ENCODE peak calls at places on chromosomes 3 and 15, in seven cellular contexts. One of them, this sample, is unnamed.

GRCh38 chr3:64675848-64676247 is 12.0 kb downstream of the ADAMTS9 start:
- DNase-seq in hepatic stellate cell: no peak
- DNase-seq in omental fat pad: no peak
- DNase-seq in LoVo: no peak
- DNase-seq in stimulated activated CD4-positive, alpha-beta T cell treated with anti-CD3 and anti-CD28 coated beads, Interleukin-2, amount 100 ng/mL, for 24 hours: no peak
- DNase-seq in NCI-H446 treated with DMSO at 0.1 percent for 48 hours: no peak
- DNase-seq in cardiac muscle cell: no peak
- DNase-seq in this sample: no peak

GRCh38 chr15:63045438-63046278 is 3.1 kb downstream of the TPM1 start:
- DNase-seq in hepatic stellate cell: no peak
- DNase-seq in omental fat pad: no peak
- DNase-seq in LoVo: no peak
- DNase-seq in stimulated activated CD4-positive, alpha-beta T cell treated with anti-CD3 and anti-CD28 coated beads, Interleukin-2, amount 100 ng/mL, for 24 hours: no peak
- DNase-seq in NCI-H446 treated with DMSO at 0.1 percent for 48 hours: no peak
- DNase-seq in cardiac muscle cell: no peak
- DNase-seq in this sample: no peak

GRCh38 chr15:79523266-79523665 is 91.1 kb downstream of the MINAR1 start:
- DNase-seq in hepatic stellate cell: no peak
- DNase-seq in omental fat pad: no peak
- DNase-seq in LoVo: no peak
- DNase-seq in stimulated activated CD4-positive, alpha-beta T cell treated with anti-CD3 and anti-CD28 coated beads, Interleukin-2, amount 100 ng/mL, for 24 hours: no peak
- DNase-seq in NCI-H446 treated with DMSO at 0.1 percent for 48 hours: no peak
- DNase-seq in cardiac muscle cell: no peak
- DNase-seq in this sample: no peak

GRCh38 chr3:186456636-186457265 is 87.4 kb downstream of the CRYGS start:
- DNase-seq in hepatic stellate cell: no peak
- DNase-seq in omental fat pad: no peak
- DNase-seq in LoVo: no peak
- DNase-seq in stimulated activated CD4-positive, alpha-beta T cell treated with anti-CD3 and anti-CD28 coated beads, Interleukin-2, amount 100 ng/mL, for 24 hours: no peak
- DNase-seq in NCI-H446 treated with DMSO at 0.1 percent for 48 hours: no peak
- DNase-seq in cardiac muscle cell: no peak
- DNase-seq in this sample: no peak

GRCh38 chr3:177835008-177835407 is 637.7 kb upstream of the TBL1XR1 start:
- DNase-seq in hepatic stellate cell: peak
- DNase-seq in omental fat pad: no peak
- DNase-seq in LoVo: peak
- DNase-seq in stimulated activated CD4-positive, alpha-beta T cell treated with anti-CD3 and anti-CD28 coated beads, Interleukin-2, amount 100 ng/mL, for 24 hours: no peak
- DNase-seq in NCI-H446 treated with DMSO at 0.1 percent for 48 hours: no peak
- DNase-seq in cardiac muscle cell: no peak
- DNase-seq in this sample: peak

GRCh38 chr3:161851941-161852566 is 355.4 kb downstream of the OTOL1 start:
- DNase-seq in hepatic stellate cell: peak
- DNase-seq in omental fat pad: peak
- DNase-seq in LoVo: peak
- DNase-seq in stimulated activated CD4-positive, alpha-beta T cell treated with anti-CD3 and anti-CD28 coated beads, Interleukin-2, amount 100 ng/mL, for 24 hours: peak
- DNase-seq in NCI-H446 treated with DMSO at 0.1 percent for 48 hours: peak
- DNase-seq in cardiac muscle cell: peak
- DNase-seq in this sample: peak

GRCh38 chr3:16546186-16547004 is 32.9 kb upstream of the RFTN1 start:
- DNase-seq in hepatic stellate cell: no peak
- DNase-seq in omental fat pad: no peak
- DNase-seq in LoVo: no peak
- DNase-seq in stimulated activated CD4-positive, alpha-beta T cell treated with anti-CD3 and anti-CD28 coated beads, Interleukin-2, amount 100 ng/mL, for 24 hours: no peak
- DNase-seq in NCI-H446 treated with DMSO at 0.1 percent for 48 hours: no peak
- DNase-seq in cardiac muscle cell: no peak
- DNase-seq in this sample: no peak

GRCh38 chr3:43091481-43091880 is 14.4 kb downstream of the POMGNT2 start:
- DNase-seq in hepatic stellate cell: no peak
- DNase-seq in omental fat pad: no peak
- DNase-seq in LoVo: no peak
- DNase-seq in stimulated activated CD4-positive, alpha-beta T cell treated with anti-CD3 and anti-CD28 coated beads, Interleukin-2, amount 100 ng/mL, for 24 hours: no peak
- DNase-seq in NCI-H446 treated with DMSO at 0.1 percent for 48 hours: no peak
- DNase-seq in cardiac muscle cell: no peak
- DNase-seq in this sample: no peak

GRCh38 chr15:86572368-86572841 is 492.7 kb downstream of the AGBL1 start:
- DNase-seq in hepatic stellate cell: no peak
- DNase-seq in omental fat pad: no peak
- DNase-seq in LoVo: no peak
- DNase-seq in stimulated activated CD4-positive, alpha-beta T cell treated with anti-CD3 and anti-CD28 coated beads, Interleukin-2, amount 100 ng/mL, for 24 hours: no peak
- DNase-seq in NCI-H446 treated with DMSO at 0.1 percent for 48 hours: no peak
- DNase-seq in cardiac muscle cell: no peak
- DNase-seq in this sample: no peak

GRCh38 chr3:57118279-57118678 is 46.9 kb downstream of the IL17RD start:
- DNase-seq in hepatic stellate cell: no peak
- DNase-seq in omental fat pad: no peak
- DNase-seq in LoVo: no peak
- DNase-seq in stimulated activated CD4-positive, alpha-beta T cell treated with anti-CD3 and anti-CD28 coated beads, Interleukin-2, amount 100 ng/mL, for 24 hours: no peak
- DNase-seq in NCI-H446 treated with DMSO at 0.1 percent for 48 hours: no peak
- DNase-seq in cardiac muscle cell: no peak
- DNase-seq in this sample: no peak

GRCh38 chr15:88912500-88912921 is 668 bp downstream of the MFGE8 start:
- DNase-seq in hepatic stellate cell: peak
- DNase-seq in omental fat pad: no peak
- DNase-seq in LoVo: no peak
- DNase-seq in stimulated activated CD4-positive, alpha-beta T cell treated with anti-CD3 and anti-CD28 coated beads, Interleukin-2, amount 100 ng/mL, for 24 hours: no peak
- DNase-seq in NCI-H446 treated with DMSO at 0.1 percent for 48 hours: no peak
- DNase-seq in cardiac muscle cell: peak
- DNase-seq in this sample: peak

GRCh38 chr3:176147251-176147650 is 1050.0 kb downstream of the TBL1XR1 start:
- DNase-seq in hepatic stellate cell: no peak
- DNase-seq in omental fat pad: no peak
- DNase-seq in LoVo: no peak
- DNase-seq in stimulated activated CD4-positive, alpha-beta T cell treated with anti-CD3 and anti-CD28 coated beads, Interleukin-2, amount 100 ng/mL, for 24 hours: no peak
- DNase-seq in NCI-H446 treated with DMSO at 0.1 percent for 48 hours: no peak
- DNase-seq in cardiac muscle cell: no peak
- DNase-seq in this sample: no peak

GRCh38 chr15:95368211-95368610 is 962.3 kb upstream of the NR2F2 start:
- DNase-seq in hepatic stellate cell: no peak
- DNase-seq in omental fat pad: no peak
- DNase-seq in LoVo: no peak
- DNase-seq in stimulated activated CD4-positive, alpha-beta T cell treated with anti-CD3 and anti-CD28 coated beads, Interleukin-2, amount 100 ng/mL, for 24 hours: no peak
- DNase-seq in NCI-H446 treated with DMSO at 0.1 percent for 48 hours: no peak
- DNase-seq in cardiac muscle cell: no peak
- DNase-seq in this sample: no peak

GRCh38 chr3:89586676-89587075 is 479.3 kb downstream of the EPHA3 start:
- DNase-seq in hepatic stellate cell: no peak
- DNase-seq in omental fat pad: no peak
- DNase-seq in LoVo: no peak
- DNase-seq in stimulated activated CD4-positive, alpha-beta T cell treated with anti-CD3 and anti-CD28 coated beads, Interleukin-2, amount 100 ng/mL, for 24 hours: no peak
- DNase-seq in NCI-H446 treated with DMSO at 0.1 percent for 48 hours: no peak
- DNase-seq in cardiac muscle cell: no peak
- DNase-seq in this sample: no peak

GRCh38 chr15:29449136-29449535 is 179.5 kb upstream of the NSMCE3 start:
- DNase-seq in hepatic stellate cell: no peak
- DNase-seq in omental fat pad: no peak
- DNase-seq in LoVo: no peak
- DNase-seq in stimulated activated CD4-positive, alpha-beta T cell treated with anti-CD3 and anti-CD28 coated beads, Interleukin-2, amount 100 ng/mL, for 24 hours: no peak
- DNase-seq in NCI-H446 treated with DMSO at 0.1 percent for 48 hours: no peak
- DNase-seq in cardiac muscle cell: peak
- DNase-seq in this sample: no peak

GRCh38 chr15:40436116-40436891 is 4.4 kb upstream of the BAHD1 start:
- DNase-seq in hepatic stellate cell: peak
- DNase-seq in omental fat pad: no peak
- DNase-seq in LoVo: peak
- DNase-seq in stimulated activated CD4-positive, alpha-beta T cell treated with anti-CD3 and anti-CD28 coated beads, Interleukin-2, amount 100 ng/mL, for 24 hours: no peak
- DNase-seq in NCI-H446 treated with DMSO at 0.1 percent for 48 hours: no peak
- DNase-seq in cardiac muscle cell: no peak
- DNase-seq in this sample: peak

GRCh38 chr15:43210172-43210745 is 10.6 kb downstream of the EPB42 start:
- DNase-seq in hepatic stellate cell: no peak
- DNase-seq in omental fat pad: no peak
- DNase-seq in LoVo: no peak
- DNase-seq in stimulated activated CD4-positive, alpha-beta T cell treated with anti-CD3 and anti-CD28 coated beads, Interleukin-2, amount 100 ng/mL, for 24 hours: no peak
- DNase-seq in NCI-H446 treated with DMSO at 0.1 percent for 48 hours: no peak
- DNase-seq in cardiac muscle cell: no peak
- DNase-seq in this sample: no peak

GRCh38 chr3:155323063-155323666 is 29.7 kb upstream of the STRIT1 start:
- DNase-seq in hepatic stellate cell: peak
- DNase-seq in omental fat pad: no peak
- DNase-seq in LoVo: peak
- DNase-seq in stimulated activated CD4-positive, alpha-beta T cell treated with anti-CD3 and anti-CD28 coated beads, Interleukin-2, amount 100 ng/mL, for 24 hours: no peak
- DNase-seq in NCI-H446 treated with DMSO at 0.1 percent for 48 hours: peak
- DNase-seq in cardiac muscle cell: peak
- DNase-seq in this sample: peak

GRCh38 chr3:70242297-70242868 is 70.1 kb downstream of the MDFIC2 start:
- DNase-seq in hepatic stellate cell: no peak
- DNase-seq in omental fat pad: no peak
- DNase-seq in LoVo: no peak
- DNase-seq in stimulated activated CD4-positive, alpha-beta T cell treated with anti-CD3 and anti-CD28 coated beads, Interleukin-2, amount 100 ng/mL, for 24 hours: no peak
- DNase-seq in NCI-H446 treated with DMSO at 0.1 percent for 48 hours: no peak
- DNase-seq in cardiac muscle cell: no peak
- DNase-seq in this sample: no peak

GRCh38 chr3:18725668-18726407 is 300.7 kb upstream of the SATB1 start:
- DNase-seq in hepatic stellate cell: no peak
- DNase-seq in omental fat pad: no peak
- DNase-seq in LoVo: no peak
- DNase-seq in stimulated activated CD4-positive, alpha-beta T cell treated with anti-CD3 and anti-CD28 coated beads, Interleukin-2, amount 100 ng/mL, for 24 hours: peak
- DNase-seq in NCI-H446 treated with DMSO at 0.1 percent for 48 hours: no peak
- DNase-seq in cardiac muscle cell: no peak
- DNase-seq in this sample: no peak

GRCh38 chr15:47820047-47820779 is 102.9 kb downstream of the SEMA6D start:
- DNase-seq in hepatic stellate cell: no peak
- DNase-seq in omental fat pad: no peak
- DNase-seq in LoVo: no peak
- DNase-seq in stimulated activated CD4-positive, alpha-beta T cell treated with anti-CD3 and anti-CD28 coated beads, Interleukin-2, amount 100 ng/mL, for 24 hours: no peak
- DNase-seq in NCI-H446 treated with DMSO at 0.1 percent for 48 hours: peak
- DNase-seq in cardiac muscle cell: no peak
- DNase-seq in this sample: no peak

GRCh38 chr3:170144437-170144843 is 37.1 kb downstream of the PHC3 start:
- DNase-seq in hepatic stellate cell: no peak
- DNase-seq in omental fat pad: no peak
- DNase-seq in LoVo: no peak
- DNase-seq in stimulated activated CD4-positive, alpha-beta T cell treated with anti-CD3 and anti-CD28 coated beads, Interleukin-2, amount 100 ng/mL, for 24 hours: no peak
- DNase-seq in NCI-H446 treated with DMSO at 0.1 percent for 48 hours: no peak
- DNase-seq in cardiac muscle cell: no peak
- DNase-seq in this sample: no peak

GRCh38 chr3:122258757-122259371 is 66.2 kb upstream of the CSTA start:
- DNase-seq in hepatic stellate cell: peak
- DNase-seq in omental fat pad: no peak
- DNase-seq in LoVo: peak
- DNase-seq in stimulated activated CD4-positive, alpha-beta T cell treated with anti-CD3 and anti-CD28 coated beads, Interleukin-2, amount 100 ng/mL, for 24 hours: peak
- DNase-seq in NCI-H446 treated with DMSO at 0.1 percent for 48 hours: peak
- DNase-seq in cardiac muscle cell: peak
- DNase-seq in this sample: peak

GRCh38 chr3:115862099-115862498 is 238.8 kb downstream of the GAP43 start:
- DNase-seq in hepatic stellate cell: no peak
- DNase-seq in omental fat pad: no peak
- DNase-seq in LoVo: no peak
- DNase-seq in stimulated activated CD4-positive, alpha-beta T cell treated with anti-CD3 and anti-CD28 coated beads, Interleukin-2, amount 100 ng/mL, for 24 hours: no peak
- DNase-seq in NCI-H446 treated with DMSO at 0.1 percent for 48 hours: peak
- DNase-seq in cardiac muscle cell: peak
- DNase-seq in this sample: no peak

GRCh38 chr15:98785796-98786581 is 137.7 kb downstream of the IGF1R start:
- DNase-seq in hepatic stellate cell: no peak
- DNase-seq in omental fat pad: no peak
- DNase-seq in LoVo: peak
- DNase-seq in stimulated activated CD4-positive, alpha-beta T cell treated with anti-CD3 and anti-CD28 coated beads, Interleukin-2, amount 100 ng/mL, for 24 hours: no peak
- DNase-seq in NCI-H446 treated with DMSO at 0.1 percent for 48 hours: no peak
- DNase-seq in cardiac muscle cell: peak
- DNase-seq in this sample: no peak

GRCh38 chr3:66255865-66256264 is 35.1 kb downstream of the SLC25A26 start:
- DNase-seq in hepatic stellate cell: no peak
- DNase-seq in omental fat pad: no peak
- DNase-seq in LoVo: no peak
- DNase-seq in stimulated activated CD4-positive, alpha-beta T cell treated with anti-CD3 and anti-CD28 coated beads, Interleukin-2, amount 100 ng/mL, for 24 hours: no peak
- DNase-seq in NCI-H446 treated with DMSO at 0.1 percent for 48 hours: no peak
- DNase-seq in cardiac muscle cell: no peak
- DNase-seq in this sample: no peak

GRCh38 chr3:53845881-53846133 is 412 bp downstream of the CHDH start:
- DNase-seq in hepatic stellate cell: no peak
- DNase-seq in omental fat pad: no peak
- DNase-seq in LoVo: no peak
- DNase-seq in stimulated activated CD4-positive, alpha-beta T cell treated with anti-CD3 and anti-CD28 coated beads, Interleukin-2, amount 100 ng/mL, for 24 hours: no peak
- DNase-seq in NCI-H446 treated with DMSO at 0.1 percent for 48 hours: no peak
- DNase-seq in cardiac muscle cell: no peak
- DNase-seq in this sample: no peak

GRCh38 chr3:196987022-196987421 is 18.4 kb upstream of the PIGZ start:
- DNase-seq in hepatic stellate cell: no peak
- DNase-seq in omental fat pad: no peak
- DNase-seq in LoVo: no peak
- DNase-seq in stimulated activated CD4-positive, alpha-beta T cell treated with anti-CD3 and anti-CD28 coated beads, Interleukin-2, amount 100 ng/mL, for 24 hours: no peak
- DNase-seq in NCI-H446 treated with DMSO at 0.1 percent for 48 hours: no peak
- DNase-seq in cardiac muscle cell: no peak
- DNase-seq in this sample: no peak

GRCh38 chr15:78873796-78874761 is 1.4 kb downstream of the MORF4L1 start:
- DNase-seq in hepatic stellate cell: no peak
- DNase-seq in omental fat pad: no peak
- DNase-seq in LoVo: no peak
- DNase-seq in stimulated activated CD4-positive, alpha-beta T cell treated with anti-CD3 and anti-CD28 coated beads, Interleukin-2, amount 100 ng/mL, for 24 hours: peak
- DNase-seq in NCI-H446 treated with DMSO at 0.1 percent for 48 hours: no peak
- DNase-seq in cardiac muscle cell: no peak
- DNase-seq in this sample: no peak

GRCh38 chr3:12894629-12895028 is 53.3 kb upstream of the RPL32 start:
- DNase-seq in hepatic stellate cell: no peak
- DNase-seq in omental fat pad: no peak
- DNase-seq in LoVo: no peak
- DNase-seq in stimulated activated CD4-positive, alpha-beta T cell treated with anti-CD3 and anti-CD28 coated beads, Interleukin-2, amount 100 ng/mL, for 24 hours: no peak
- DNase-seq in NCI-H446 treated with DMSO at 0.1 percent for 48 hours: no peak
- DNase-seq in cardiac muscle cell: peak
- DNase-seq in this sample: no peak

GRCh38 chr15:76335851-76336253 is 721 bp upstream of the ISL2 start:
- DNase-seq in hepatic stellate cell: peak
- DNase-seq in omental fat pad: no peak
- DNase-seq in LoVo: no peak
- DNase-seq in stimulated activated CD4-positive, alpha-beta T cell treated with anti-CD3 and anti-CD28 coated beads, Interleukin-2, amount 100 ng/mL, for 24 hours: no peak
- DNase-seq in NCI-H446 treated with DMSO at 0.1 percent for 48 hours: no peak
- DNase-seq in cardiac muscle cell: no peak
- DNase-seq in this sample: no peak

GRCh38 chr15:75554717-75555116 is 24.4 kb downstream of the PTPN9 start:
- DNase-seq in hepatic stellate cell: no peak
- DNase-seq in omental fat pad: no peak
- DNase-seq in LoVo: no peak
- DNase-seq in stimulated activated CD4-positive, alpha-beta T cell treated with anti-CD3 and anti-CD28 coated beads, Interleukin-2, amount 100 ng/mL, for 24 hours: no peak
- DNase-seq in NCI-H446 treated with DMSO at 0.1 percent for 48 hours: peak
- DNase-seq in cardiac muscle cell: peak
- DNase-seq in this sample: no peak

GRCh38 chr3:115281697-115282685 is 134.9 kb upstream of the ZBTB20 start:
- DNase-seq in hepatic stellate cell: no peak
- DNase-seq in omental fat pad: no peak
- DNase-seq in LoVo: no peak
- DNase-seq in stimulated activated CD4-positive, alpha-beta T cell treated with anti-CD3 and anti-CD28 coated beads, Interleukin-2, amount 100 ng/mL, for 24 hours: no peak
- DNase-seq in NCI-H446 treated with DMSO at 0.1 percent for 48 hours: no peak
- DNase-seq in cardiac muscle cell: no peak
- DNase-seq in this sample: no peak

GRCh38 chr15:78763111-78763795 is 48.0 kb downstream of the ADAMTS7 start:
- DNase-seq in hepatic stellate cell: no peak
- DNase-seq in omental fat pad: no peak
- DNase-seq in LoVo: no peak
- DNase-seq in stimulated activated CD4-positive, alpha-beta T cell treated with anti-CD3 and anti-CD28 coated beads, Interleukin-2, amount 100 ng/mL, for 24 hours: no peak
- DNase-seq in NCI-H446 treated with DMSO at 0.1 percent for 48 hours: no peak
- DNase-seq in cardiac muscle cell: no peak
- DNase-seq in this sample: no peak

GRCh38 chr15:92611995-92612745 is 43.4 kb downstream of the FAM174B start:
- DNase-seq in hepatic stellate cell: no peak
- DNase-seq in omental fat pad: no peak
- DNase-seq in LoVo: no peak
- DNase-seq in stimulated activated CD4-positive, alpha-beta T cell treated with anti-CD3 and anti-CD28 coated beads, Interleukin-2, amount 100 ng/mL, for 24 hours: no peak
- DNase-seq in NCI-H446 treated with DMSO at 0.1 percent for 48 hours: no peak
- DNase-seq in cardiac muscle cell: no peak
- DNase-seq in this sample: no peak

GRCh38 chr15:91866971-91867372 is 13.5 kb downstream of the SLCO3A1 start:
- DNase-seq in hepatic stellate cell: no peak
- DNase-seq in omental fat pad: no peak
- DNase-seq in LoVo: no peak
- DNase-seq in stimulated activated CD4-positive, alpha-beta T cell treated with anti-CD3 and anti-CD28 coated beads, Interleukin-2, amount 100 ng/mL, for 24 hours: no peak
- DNase-seq in NCI-H446 treated with DMSO at 0.1 percent for 48 hours: peak
- DNase-seq in cardiac muscle cell: peak
- DNase-seq in this sample: no peak

This sample was measured in K562.